ENCODE peak calls at places on chromosomes 5 and 9, in eight cellular contexts. Y is B cell; P is stimulated activated CD4-positive, alpha-beta T cell treated with anti-CD3 and anti-CD28 coated beads, Interleukin-1b, Interleukin-23, amount 100 ng/mL, for 1 hour; N is naive thymus-derived CD4-positive, alpha-beta T cell; K is hippocampal formation; O is fibroblast of gingiva; S is natural killer cell treated with Interleukin-12 subunit alpha and Interleukin-12 subunit beta and Interleukin-15 and Interleukin-18, amount 100 ng/mL, for 72 hours; M is Calu3. U is an unnamed sample.

GRCh38 chr5:98557921-98558320 is 215.5 kb upstream of the RGMB start:
- DNase-seq in O (no peak), N (no peak), P (no peak), M (no peak), K (no peak), S (no peak), Y (no peak), U (no peak)

GRCh38 chr5:72070519-72070918 is 36.8 kb upstream of the MAP1B start:
- DNase-seq in P (no peak), K (no peak), S (no peak), M (no peak), Y (no peak), O (no peak), N (no peak), U (no peak)

GRCh38 chr9:78207319-78207718 is 28.6 kb upstream of the CEP78 start:
- DNase-seq in K (no peak), P (no peak), N (no peak), Y (no peak), M (no peak), O (no peak), S (no peak), U (no peak)

GRCh38 chr9:123354806-123355508 is 1.0 kb upstream of the CRB2 start:
- DNase-seq in K (no peak), P (no peak), M (no peak), O (no peak), S (no peak), Y (no peak), N (no peak), U (no peak)

GRCh38 chr9:132748450-132748849 is 78.2 kb downstream of the GTF3C4 start:
- DNase-seq in N (no peak), K (no peak), P (no peak), O (no peak), Y (no peak), M (no peak), S (no peak), U (no peak)

GRCh38 chr9:21110708-21111576 is 30.7 kb downstream of the IFNW1 start:
- DNase-seq in O (peak; percentile 67), M (peak; percentile 26), K (no peak), S (no peak), N (no peak), P (no peak), Y (peak; percentile 56), U (no peak)

GRCh38 chr5:56873056-56873455 is 36.3 kb upstream of the SETD9 start:
- DNase-seq in P (no peak), O (no peak), N (no peak), K (no peak), Y (no peak), M (no peak), S (no peak), U (no peak)

GRCh38 chr5:159700016-159700415 is 216.3 kb upstream of the ADRA1B start:
- DNase-seq in M (no peak), N (no peak), K (no peak), P (no peak), Y (no peak), S (no peak), O (no peak), U (no peak)

GRCh38 chr5:90173299-90174030 is 236.1 kb downstream of the CETN3 start:
- DNase-seq in N (no peak), P (no peak), Y (no peak), O (no peak), K (no peak), M (no peak), S (no peak), U (no peak)

GRCh38 chr9:121568541-121569265 is 69.1 kb upstream of the GGTA1 start:
- DNase-seq in O (no peak), Y (no peak), N (no peak), M (peak; percentile 52), K (peak; percentile 36), P (no peak), S (no peak), U (no peak)

GRCh38 chr5:55003432-55004065 is 18.2 kb upstream of the ESM1 start:
- DNase-seq in Y (no peak), N (no peak), K (no peak), S (no peak), M (no peak), O (no peak), P (no peak), U (no peak)

GRCh38 chr9:16899611-16900010 is 29.1 kb upstream of the BNC2 start:
- DNase-seq in K (no peak), M (no peak), S (no peak), N (no peak), Y (no peak), P (no peak), O (peak; percentile 42), U (no peak)

GRCh38 chr5:142512680-142513042 is 173.2 kb downstream of the FGF1 start:
- DNase-seq in N (no peak), M (peak; percentile 64), K (no peak), S (no peak), P (no peak), O (peak; percentile 47), Y (no peak), U (no peak)

GRCh38 chr5:152403058-152403457 is 2.0 kb downstream of the NMUR2 start:
- DNase-seq in O (no peak), M (no peak), P (no peak), S (no peak), K (no peak), N (no peak), Y (no peak), U (no peak)

GRCh38 chr5:16952968-16953671 is 17.0 kb upstream of the MYO10 start:
- DNase-seq in S (no peak), Y (no peak), P (no peak), N (no peak), M (no peak), O (no peak), K (no peak), U (no peak)

GRCh38 chr5:1320436-1321344 is 24.2 kb downstream of the CLPTM1L start:
- DNase-seq in S (peak; percentile 39), M (no peak), P (no peak), N (peak; percentile 4), O (no peak), K (no peak), Y (peak; percentile 7), U (no peak)

GRCh38 chr5:6461793-6462650 is 13.4 kb downstream of the UBE2QL1 start:
- DNase-seq in K (no peak), S (no peak), N (no peak), O (no peak), M (no peak), P (no peak), Y (no peak), U (no peak)

GRCh38 chr9:121499427-121500164 is at the start of gene GGTA1:
- DNase-seq in P (no peak), M (peak; percentile 14), O (peak; percentile 53), Y (peak; percentile 63), K (no peak), S (no peak), N (no peak), U (no peak)

GRCh38 chr9:29212590-29213373 is 1639.5 kb upstream of the C9orf72 start:
- DNase-seq in M (peak; percentile 35), Y (peak; percentile 23), P (no peak), S (no peak), O (no peak), K (no peak), N (no peak), U (no peak)

GRCh38 chr9:111975709-111976108 is 79.1 kb downstream of the UGCG start:
- DNase-seq in M (peak; percentile 22), K (no peak), O (no peak), S (no peak), Y (no peak), N (no peak), P (no peak), U (no peak)

GRCh38 chr9:113957778-113958430 is 81.8 kb downstream of the ZNF618 start:
- DNase-seq in P (no peak), M (peak; percentile 25), O (peak; percentile 71), Y (no peak), S (no peak), K (no peak), N (no peak), U (no peak)

GRCh38 chr5:172776235-172776594 is 5.2 kb upstream of the DUSP1 start:
- DNase-seq in P (no peak), M (no peak), N (no peak), Y (no peak), S (no peak), K (no peak), O (no peak), U (no peak)

GRCh38 chr5:95718203-95718602 is 12.9 kb upstream of the RHOBTB3 start:
- DNase-seq in O (no peak), S (peak; percentile 64), M (no peak), P (no peak), N (no peak), Y (peak; percentile 45), K (no peak), U (no peak)

GRCh38 chr5:74442466-74442865 is 198.1 kb downstream of the ENC1 start:
- DNase-seq in M (no peak), P (no peak), O (no peak), Y (no peak), K (no peak), S (no peak), N (no peak), U (no peak)

GRCh38 chr5:77645995-77646639 is 7.6 kb upstream of the OTP start:
- DNase-seq in Y (no peak), M (no peak), N (no peak), K (no peak), S (no peak), P (no peak), O (no peak), U (no peak)

GRCh38 chr9:121658166-121658565 is 6.7 kb downstream of the DAB2IP start:
- DNase-seq in K (no peak), N (no peak), S (no peak), O (no peak), Y (no peak), P (no peak), M (no peak), U (no peak)

GRCh38 chr9:136342191-136343120 is 15.1 kb downstream of the GPSM1 start:
- DNase-seq in S (no peak), Y (peak; percentile 86), M (peak; percentile 51), O (peak; percentile 58), K (peak; percentile 65), P (peak; percentile 8), N (peak; percentile 49), U (no peak)

GRCh38 chr5:79436821-79437220 is 77.1 kb downstream of the HOMER1 start:
- DNase-seq in S (no peak), M (no peak), Y (no peak), N (no peak), P (no peak), O (no peak), K (no peak), U (no peak)

GRCh38 chr5:126865299-126865698 is 88.4 kb downstream of the LMNB1 start:
- DNase-seq in Y (no peak), P (no peak), N (no peak), M (no peak), S (no peak), O (peak; percentile 42), K (no peak), U (no peak)

GRCh38 chr9:126938332-126938731 is 23.8 kb downstream of the RALGPS1 start:
- DNase-seq in M (no peak), Y (no peak), N (no peak), K (no peak), P (no peak), S (no peak), O (no peak), U (no peak)

GRCh38 chr5:61167382-61167781 is 5.1 kb upstream of the SMIM15 start:
- DNase-seq in K (no peak), P (no peak), N (no peak), M (peak; percentile 37), Y (no peak), O (peak; percentile 51), S (no peak), U (no peak)

GRCh38 chr5:17081142-17081541 is 136.3 kb upstream of the BASP1 start:
- DNase-seq in P (no peak), M (no peak), K (no peak), O (peak; percentile 75), S (no peak), N (no peak), Y (no peak), U (no peak)

GRCh38 chr5:94856257-94856656 is 237.8 kb downstream of the SLF1 start:
- DNase-seq in O (no peak), Y (no peak), M (no peak), P (no peak), K (no peak), N (no peak), S (no peak), U (no peak)